ENCODE peak calls at places on chromosomes 12 and 14, in four cellular contexts. R is AG04449, L is fibroblast of the aortic adventitia, J is IMR-90. W is an unnamed sample.
A peak's percentile ranks its signal among the peaks of the same experiment; 100 is the strongest.

GRCh38 chr12:1716215-1716862 is 25.5 kb downstream of the ADIPOR2 start:
- DNase-seq in R (no peak), L (peak; percentile 38), J (peak; percentile 66), W (no peak)

GRCh38 chr12:87866602-87867292 is 162.5 kb downstream of the C12orf50 start:
- DNase-seq in R (no peak), L (peak; percentile 14), J (peak; percentile 50), W (no peak)

GRCh38 chr14:89324501-89325298 is 92.3 kb downstream of the FOXN3 start:
- DNase-seq in R (no peak), L (no peak), J (no peak), W (no peak)

GRCh38 chr14:104039214-104039613 is 46.3 kb upstream of the ASPG start:
- DNase-seq in R (no peak), L (no peak), J (no peak), W (no peak)

GRCh38 chr12:94080684-94081009 is 67.7 kb upstream of the PLXNC1 start:
- DNase-seq in R (no peak), L (no peak), J (no peak), W (no peak)

GRCh38 chr14:36915089-36915488 is 253.4 kb downstream of the PAX9 start:
- DNase-seq in R (no peak), L (no peak), J (no peak), W (no peak)

GRCh38 chr14:104048758-104049496 is 36.6 kb upstream of the ASPG start:
- DNase-seq in R (no peak), L (no peak), J (no peak), W (no peak)

GRCh38 chr14:50402965-50403364 is 6.3 kb upstream of the CDKL1 start:
- DNase-seq in R (no peak), L (no peak), J (peak; percentile 56), W (no peak)

GRCh38 chr14:100761481-100761880 is 34.8 kb downstream of the DLK1 start:
- DNase-seq in R (peak; percentile 63), L (peak; percentile 32), J (peak; percentile 91), W (peak; percentile 73)

GRCh38 chr12:39272934-39273770 is 169.8 kb downstream of the KIF21A start:
- DNase-seq in R (no peak), L (peak; percentile 51), J (peak; percentile 3), W (peak; percentile 4)

GRCh38 chr12:101737476-101737875 is 1.8 kb downstream of the SYCP3 start:
- DNase-seq in R (no peak), L (no peak), J (no peak), W (no peak)

GRCh38 chr12:52121848-52122838 is 42.6 kb downstream of the SMIM41 start:
- DNase-seq in R (no peak), L (peak; percentile 52), J (peak; percentile 58), W (no peak)

GRCh38 chr14:20551606-20552005 is 9.2 kb downstream of the RNASE9 start:
- DNase-seq in R (no peak), L (no peak), J (no peak), W (no peak)

GRCh38 chr14:23089498-23090253 is 5.3 kb downstream of the ACIN1 start:
- DNase-seq in R (no peak), L (no peak), J (no peak), W (no peak)

GRCh38 chr14:59890676-59891075 is 20.1 kb upstream of the RTN1 start:
- DNase-seq in R (no peak), L (no peak), J (no peak), W (no peak)

GRCh38 chr12:51391047-51391837 is at the start of gene GALNT6:
- DNase-seq in R (no peak), L (no peak), J (no peak), W (no peak)

GRCh38 chr12:89117448-89118034 is 234.8 kb downstream of the DUSP6 start:
- DNase-seq in R (no peak), L (no peak), J (peak; percentile 2), W (no peak)

GRCh38 chr14:23895480-23895879 is 58.1 kb upstream of the DHRS4 start:
- DNase-seq in R (no peak), L (peak; percentile 52), J (no peak), W (no peak)

GRCh38 chr12:57258977-57259970 is 8.3 kb upstream of the STAC3 start:
- DNase-seq in R (no peak), L (peak; percentile 95), J (peak; percentile 58), W (no peak)

GRCh38 chr14:60331201-60332045 is 82.4 kb downstream of the PPM1A start:
- DNase-seq in R (no peak), L (peak; percentile 42), J (peak; percentile 37), W (no peak)

GRCh38 chr14:94128216-94128839 is 1.1 kb downstream of the IFI27L2 start:
- DNase-seq in R (no peak), L (no peak), J (no peak), W (no peak)

GRCh38 chr12:117000316-117000715 is 89.6 kb downstream of the FBXW8 start:
- DNase-seq in R (no peak), L (no peak), J (no peak), W (no peak)

GRCh38 chr14:72809063-72809462 is 84.8 kb downstream of the DPF3 start:
- DNase-seq in R (no peak), L (no peak), J (no peak), W (no peak)

GRCh38 chr12:49703647-49704137 is 3.5 kb downstream of the FMNL3 start:
- DNase-seq in R (no peak), L (peak; percentile 56), J (peak; percentile 92), W (no peak)

GRCh38 chr12:105396983-105397382 is 66.5 kb downstream of the C12orf75 start:
- DNase-seq in R (no peak), L (no peak), J (no peak), W (no peak)

GRCh38 chr12:20150835-20151234 is 217.5 kb upstream of the PDE3A start:
- DNase-seq in R (no peak), L (peak; percentile 3), J (no peak), W (no peak)

GRCh38 chr12:112532106-112532505 is 113.4 kb downstream of the PTPN11 start:
- DNase-seq in R (no peak), L (no peak), J (no peak), W (no peak)

GRCh38 chr12:72141381-72141780 is 130.8 kb upstream of the TRHDE start:
- DNase-seq in R (no peak), L (peak; percentile 3), J (peak; percentile 28), W (no peak)

GRCh38 chr12:54191126-54191525 is 2.3 kb upstream of the SMUG1 start:
- DNase-seq in R (no peak), L (no peak), J (no peak), W (no peak)

GRCh38 chr12:112808176-112808575 is 16.6 kb downstream of the RPH3A start:
- DNase-seq in R (no peak), L (no peak), J (no peak), W (no peak)

GRCh38 chr12:4802841-4803240 is 82.6 kb downstream of the GALNT8 start:
- DNase-seq in R (no peak), L (no peak), J (no peak), W (no peak)

GRCh38 chr14:103694572-103695026 is 20.7 kb downstream of the XRCC3 start:
- DNase-seq in R (no peak), L (no peak), J (no peak), W (no peak)

GRCh38 chr12:98745578-98746391 is 100.7 kb downstream of the APAF1 start:
- DNase-seq in R (no peak), L (peak; percentile 27), J (peak; percentile 11), W (no peak)

GRCh38 chr14:101564819-101565698 is 3.8 kb downstream of the DIO3 start:
- DNase-seq in R (no peak), L (no peak), J (no peak), W (no peak)

GRCh38 chr12:52020539-52021336 is 14.0 kb downstream of the TAMALIN start:
- DNase-seq in R (no peak), L (peak; percentile 61), J (peak; percentile 47), W (no peak)

GRCh38 chr12:68806488-68807237 is 1.3 kb upstream of the MDM2 start:
- DNase-seq in R (no peak), L (no peak), J (no peak), W (no peak)
- H3K4me3 ChIP-seq in R (no peak overlapping the region), L (no peak overlapping the region), J (no peak overlapping the region), W (no peak overlapping the region)

GRCh38 chr12:28963554-28963953 is 185.5 kb upstream of the FAR2 start:
- DNase-seq in R (no peak), L (peak; percentile 66), J (peak; percentile 54), W (no peak)
- TF ChIP-seq CTCF in R (peak; percentile 10), L (peak; percentile 54), J (peak; percentile 51), W (peak; percentile 52)

DNA sequence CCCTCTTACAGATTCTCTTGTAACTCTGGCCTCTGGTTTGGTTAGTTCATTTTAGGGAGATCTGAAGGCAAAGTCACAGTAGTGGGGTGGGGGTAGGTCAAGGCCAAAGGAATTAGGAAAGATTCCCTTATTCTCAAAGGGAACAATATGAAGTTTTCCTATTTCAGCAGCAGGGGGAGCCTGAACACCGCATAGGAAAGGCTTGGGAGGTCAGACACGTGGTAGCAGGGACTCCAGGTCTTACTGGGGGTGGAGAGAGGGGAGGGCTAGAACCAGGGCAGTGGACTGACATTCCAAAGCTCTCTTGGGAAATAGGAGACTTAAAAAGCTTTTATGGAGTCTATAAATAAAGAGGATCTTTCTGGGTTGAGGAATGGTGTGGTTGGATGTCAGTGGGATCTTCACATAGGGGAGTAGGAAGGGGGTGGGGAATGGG is 1.3 kb downstream of the ZC3H10 start:
- DNase-seq in R (peak; percentile 89), L (peak; percentile 96), J (peak; percentile 94), W (peak; percentile 92)
- H3K4me3 ChIP-seq in R (peak overlapping the region; percentile 81), L (peak overlapping the region; percentile 90), J (no peak overlapping the region), W (no peak overlapping the region)

GRCh38 chr12:107127482-107128185 is 34.3 kb upstream of the CRY1 start:
- DNase-seq in R (no peak), L (no peak), J (no peak), W (no peak)

GRCh38 chr12:107130830-107131760 is 37.7 kb upstream of the CRY1 start:
- DNase-seq in R (no peak), L (no peak), J (no peak), W (no peak)

GRCh38 chr12:107129315-107129930 is 36.1 kb upstream of the CRY1 start:
- DNase-seq in R (no peak), L (no peak), J (no peak), W (no peak)

GRCh38 chr12:107125833-107126232 is 32.5 kb upstream of the CRY1 start:
- DNase-seq in R (no peak), L (no peak), J (no peak), W (no peak)

GRCh38 chr12:107126688-107127481 is 33.5 kb upstream of the CRY1 start:
- DNase-seq in R (no peak), L (peak; percentile 47), J (peak; percentile 24), W (no peak)
- TF ChIP-seq CTCF in R (peak; percentile 44), L (peak; percentile 53), J (peak; percentile 46), W (peak; percentile 51)

DNA sequence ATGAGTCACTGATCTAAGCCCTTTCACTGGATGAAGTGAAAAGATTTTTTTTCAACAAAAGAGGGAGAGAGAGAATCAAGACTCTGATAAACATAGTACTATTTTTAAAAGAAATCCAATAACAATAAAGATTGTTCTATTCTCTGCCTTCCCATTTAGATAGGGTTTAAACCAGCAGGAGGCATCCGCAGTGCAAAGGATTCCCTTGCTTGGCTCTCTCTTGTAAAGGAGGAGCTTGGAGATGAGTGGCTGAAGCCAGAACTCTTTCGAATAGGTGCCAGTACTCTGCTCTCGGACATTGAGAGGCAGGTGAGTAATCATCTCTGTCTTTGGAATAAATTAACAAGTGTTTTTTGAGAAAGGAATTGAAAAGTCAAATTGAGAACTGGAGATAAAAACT is 124.9 kb downstream of the DERA start:
- DNase-seq in R (no peak), L (no peak), J (no peak), W (no peak)
- H3K4me3 ChIP-seq in R (no peak overlapping the region), L (no peak overlapping the region), J (no peak overlapping the region), W (no peak overlapping the region)